ENCODE peak calls at places on chromosomes 12 and 14, in nine cellular contexts. V, S, B, Q, E, L, P, H and U are unnamed samples.

GRCh38 chr12:49263400-49263763 is 1.5 kb upstream of the TUBA1C start:
- DNase-seq in Q (no peak), B (no peak), V (no peak), P (no peak), S (no peak), L (no peak), E (no peak), H (no peak), U (no peak)

GRCh38 chr14:70064111-70064885 is 124.5 kb downstream of the SLC8A3 start:
- DNase-seq in H (no peak), E (no peak), P (no peak), Q (no peak), V (no peak), S (no peak), B (no peak), L (no peak), U (no peak)

GRCh38 chr14:21723431-21724045 is 49.9 kb upstream of the OR4E1 start:
- DNase-seq in E (no peak), H (no peak), Q (peak), S (peak), V (peak), P (no peak), B (no peak), L (peak), U (peak)

GRCh38 chr12:43241971-43242370 is 310.0 kb downstream of the ADAMTS20 start:
- DNase-seq in L (no peak), E (no peak), V (no peak), Q (no peak), S (peak), B (no peak), P (no peak), H (peak), U (no peak)

GRCh38 chr14:94696518-94696917 is 73.4 kb downstream of the GSC start:
- DNase-seq in E (no peak), P (no peak), V (no peak), B (no peak), Q (no peak), H (no peak), L (no peak), S (no peak), U (no peak)

GRCh38 chr14:99148861-99149610 is 123.0 kb downstream of the BCL11B start:
- DNase-seq in S (no peak), P (no peak), V (no peak), B (no peak), Q (no peak), E (no peak), H (no peak), L (no peak), U (no peak)

GRCh38 chr12:57419495-57419894 is 11.3 kb downstream of the R3HDM2 start:
- DNase-seq in B (no peak), S (no peak), Q (no peak), V (no peak), P (no peak), E (no peak), L (no peak), H (no peak), U (no peak)

GRCh38 chr14:99718031-99718810 is 34.1 kb downstream of the CYP46A1 start:
- DNase-seq in S (no peak), B (no peak), H (no peak), P (no peak), Q (no peak), E (no peak), L (no peak), V (no peak), U (no peak)

GRCh38 chr12:132486168-132486567 is 3.8 kb upstream of the FBRSL1 start:
- DNase-seq in L (no peak), P (no peak), S (no peak), E (no peak), V (no peak), B (no peak), Q (no peak), H (no peak), U (no peak)

GRCh38 chr14:95998656-95999055 is 40.5 kb upstream of the C14orf132 start:
- DNase-seq in B (no peak), P (peak), E (no peak), S (peak), V (no peak), H (peak), Q (no peak), L (no peak), U (peak)

GRCh38 chr14:20623798-20624197 is 17.7 kb downstream of the OR6S1 start:
- DNase-seq in L (no peak), P (no peak), B (no peak), Q (no peak), E (no peak), V (peak), H (no peak), S (peak), U (no peak)

GRCh38 chr14:63487724-63488123 is 55.5 kb downstream of the PPP2R5E start:
- DNase-seq in V (no peak), H (no peak), P (no peak), S (no peak), B (no peak), Q (no peak), E (no peak), L (no peak), U (no peak)

GRCh38 chr12:68864604-68865003 is 56.6 kb downstream of the MDM2 start:
- DNase-seq in S (no peak), L (no peak), H (no peak), P (no peak), E (no peak), V (no peak), B (no peak), Q (no peak), U (no peak)

GRCh38 chr12:77914089-77914488 is 83.4 kb downstream of the NAV3 start:
- DNase-seq in V (no peak), B (no peak), E (no peak), Q (no peak), P (no peak), H (no peak), S (peak), L (no peak), U (no peak)

GRCh38 chr12:123398177-123398916 is 14.4 kb downstream of the KMT5A start:
- DNase-seq in L (no peak), S (peak), B (peak), H (no peak), E (no peak), P (no peak), V (no peak), Q (peak), U (no peak)

GRCh38 chr14:26870096-26870495 is 272.3 kb upstream of the NOVA1 start:
- DNase-seq in B (no peak), H (no peak), S (no peak), L (no peak), Q (no peak), P (no peak), E (no peak), V (no peak), U (no peak)

GRCh38 chr12:10186299-10186698 is 7.5 kb downstream of the TMEM52B start:
- DNase-seq in L (no peak), E (no peak), S (no peak), P (no peak), H (no peak), Q (peak), V (no peak), B (peak), U (no peak)

GRCh38 chr12:4270670-4271432 is 2.7 kb upstream of the CCND2 start:
- DNase-seq in Q (peak), E (no peak), B (peak), S (peak), L (peak), H (no peak), P (peak), V (peak), U (no peak)

GRCh38 chr14:105387530-105387922 is 10.8 kb upstream of the TEX22 start:
- DNase-seq in B (no peak), V (no peak), H (no peak), E (no peak), S (no peak), L (no peak), P (no peak), Q (no peak), U (no peak)

GRCh38 chr12:24360907-24361306 is 411.4 kb upstream of the SOX5 start:
- DNase-seq in B (peak), L (no peak), E (no peak), P (no peak), S (peak), Q (no peak), V (no peak), H (no peak), U (peak)

GRCh38 chr12:96378319-96378718 is 21.9 kb downstream of the CDK17 start:
- DNase-seq in B (no peak), P (no peak), S (no peak), Q (no peak), V (no peak), H (no peak), L (no peak), E (no peak), U (no peak)

GRCh38 chr14:57530571-57530970 is 36.9 kb upstream of the CCDC198 start:
- DNase-seq in B (no peak), Q (no peak), L (no peak), E (no peak), V (no peak), P (no peak), S (no peak), H (no peak), U (no peak)

GRCh38 chr12:55719371-55719770 is 822 bp upstream of the RDH5 start:
- DNase-seq in V (no peak), H (no peak), L (no peak), E (no peak), Q (no peak), S (no peak), P (no peak), B (no peak), U (no peak)

GRCh38 chr12:84397279-84397678 is 515.3 kb downstream of the SLC6A15 start:
- DNase-seq in P (no peak), H (no peak), Q (no peak), B (no peak), S (peak), V (no peak), E (no peak), L (no peak), U (no peak)

GRCh38 chr14:71607056-71607455 is 325.2 kb upstream of the RGS6 start:
- DNase-seq in L (no peak), V (no peak), B (no peak), S (no peak), P (no peak), H (no peak), E (no peak), Q (no peak), U (no peak)

GRCh38 chr12:128818065-128819022 is 5.4 kb downstream of the SLC15A4 start:
- DNase-seq in P (no peak), B (no peak), Q (no peak), E (no peak), S (peak), H (peak), L (no peak), V (no peak), U (no peak)

GRCh38 chr12:93361159-93361919 is 16.4 kb upstream of the NUDT4 start:
- DNase-seq in E (no peak), P (no peak), Q (no peak), H (peak), S (no peak), L (no peak), B (no peak), V (no peak), U (peak)

GRCh38 chr14:58292192-58292591 is 6.2 kb upstream of the ARID4A start:
- DNase-seq in V (no peak), S (no peak), Q (no peak), E (no peak), P (no peak), L (no peak), H (no peak), B (no peak), U (no peak)

GRCh38 chr14:63726499-63726898 is 1.4 kb downstream of the SGPP1 start:
- DNase-seq in L (no peak), P (peak), V (no peak), E (no peak), Q (no peak), B (no peak), H (no peak), S (peak), U (no peak)

GRCh38 chr14:32028599-32028998 is 48.5 kb upstream of the ARHGAP5 start:
- DNase-seq in V (no peak), B (no peak), E (no peak), S (peak), L (no peak), P (no peak), Q (no peak), H (no peak), U (peak)

GRCh38 chr12:109443794-109444193 is 33.3 kb downstream of the KCTD10 start:
- DNase-seq in B (no peak), E (no peak), Q (no peak), S (no peak), P (no peak), H (no peak), V (no peak), L (no peak), U (no peak)